ENCODE peak calls at places on chromosomes 11 and 22, in four cellular contexts. G is stomach, N is psoas muscle, E is uterus. O is an unnamed sample.

GRCh38 chr11:118200901-118201680 is 23.7 kb downstream of the JAML start:
- DNase-seq in G (no peak), N (no peak), E (no peak), O (no peak)

GRCh38 chr22:28600546-28601143 is 79.0 kb downstream of the TTC28 start:
- DNase-seq in G (no peak), N (no peak), E (no peak), O (no peak)

GRCh38 chr11:2885017-2885675 is 429 bp downstream of the CDKN1C start:
- DNase-seq in G (peak), N (peak), E (peak), O (no peak)

GRCh38 chr22:43148581-43148980 is 2.8 kb upstream of the TSPO start:
- DNase-seq in G (no peak), N (no peak), E (no peak), O (no peak)

GRCh38 chr11:43992834-43993637 is 50.6 kb downstream of the C11orf96 start:
- DNase-seq in G (no peak), N (no peak), E (peak), O (no peak)

GRCh38 chr11:119340335-119341221 is at the start of gene C1QTNF5:
- DNase-seq in G (peak), N (peak), E (peak), O (no peak)

GRCh38 chr11:115418626-115419025 is 85.6 kb downstream of the CADM1 start:
- DNase-seq in G (no peak), N (no peak), E (no peak), O (no peak)

GRCh38 chr22:42966389-42966998 is 48.5 kb downstream of the PACSIN2 start:
- DNase-seq in G (no peak), N (no peak), E (no peak), O (no peak)

GRCh38 chr11:19232910-19233503 is 7.7 kb downstream of the E2F8 start:
- DNase-seq in G (no peak), N (no peak), E (no peak), O (peak)

GRCh38 chr22:37521236-37521739 is 2.1 kb upstream of the CARD10 start:
- DNase-seq in G (no peak), N (no peak), E (no peak), O (no peak)

DNA sequence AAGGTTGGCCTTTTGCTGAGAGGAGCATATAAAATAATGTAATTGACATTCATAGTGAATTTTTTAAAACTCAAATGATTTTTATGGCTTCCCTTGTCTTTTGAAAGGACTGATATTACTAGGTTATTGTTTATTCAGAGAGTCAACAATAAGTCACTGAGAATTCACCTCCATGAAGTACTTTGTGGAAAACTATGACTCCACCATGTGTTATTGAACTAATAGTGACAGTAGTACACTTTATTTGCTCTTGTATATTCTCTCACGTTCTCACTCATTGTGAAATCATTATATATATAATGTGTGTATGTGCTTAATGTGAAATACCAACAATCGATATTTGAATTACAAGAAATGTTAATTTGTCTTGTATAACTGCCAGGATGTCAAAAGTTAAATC is 267.4 kb upstream of the CCDC179 start:
- DNase-seq in G (no peak), N (no peak), E (no peak), O (no peak)
- TF ChIP-seq CTCF in G (no peak), N (no peak), E (no peak), O (no peak)

GRCh38 chr22:24426436-24426835 is 963 bp upstream of the ADORA2A start:
- DNase-seq in G (no peak), N (no peak), E (no peak), O (no peak)
- H3K4me3 ChIP-seq in G (no peak), N (no peak), E (no peak), O (no peak)

GRCh38 chr11:71451596-71452353 is 1.2 kb upstream of the NADSYN1 start:
- DNase-seq in G (no peak), N (no peak), E (no peak), O (no peak)
- H3K27ac ChIP-seq in G (peak), N (peak), E (peak), O (peak)

DNA sequence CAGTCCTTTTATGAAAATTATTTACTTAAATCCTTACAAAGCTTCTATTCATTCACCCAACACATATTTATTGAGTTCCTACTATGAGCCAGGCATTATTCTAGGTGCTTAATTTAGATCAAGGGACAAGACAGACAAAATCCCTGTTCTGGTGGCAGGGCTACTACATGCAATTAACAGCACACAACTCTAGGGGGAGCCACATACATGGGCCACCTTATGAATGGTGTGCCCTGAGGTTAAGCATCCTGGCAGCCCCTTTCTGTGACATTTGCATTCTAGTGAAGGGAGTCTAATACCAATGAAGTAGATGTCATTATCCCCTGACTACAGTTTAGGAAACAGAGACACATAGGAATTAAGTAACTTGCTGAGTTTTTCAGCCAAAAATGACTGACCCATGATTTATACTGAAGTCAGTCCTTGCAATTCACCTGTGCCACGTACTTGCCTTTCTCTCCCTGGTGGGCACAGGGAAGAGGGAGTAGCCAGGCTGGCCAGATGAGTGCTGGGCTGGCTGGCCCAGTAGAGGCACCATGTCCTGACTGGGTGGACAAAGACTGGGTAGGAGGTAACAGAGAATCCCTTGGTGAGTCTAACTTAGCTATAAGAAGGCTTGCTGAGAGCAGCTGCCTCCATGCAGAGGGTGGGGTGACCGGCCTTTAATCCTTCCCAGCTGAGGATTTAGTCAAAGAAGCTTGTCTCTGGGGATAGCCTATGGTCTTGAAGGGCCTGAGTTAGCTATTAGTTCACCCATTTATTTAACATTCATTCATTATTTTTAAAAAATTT is 52.0 kb upstream of the ELF5 start:
- DNase-seq in G (no peak), N (no peak), E (no peak), O (no peak)
- TF ChIP-seq CTCF in G (peak), N (no peak), E (no peak), O (no peak)

GRCh38 chr22:31247726-31248125 is 35.6 kb downstream of the LIMK2 start:
- DNase-seq in G (no peak), N (no peak), E (no peak), O (no peak)
- H3K4me3 ChIP-seq in G (peak), N (peak), E (peak), O (peak)

O was measured in esophagus muscularis mucosa.